ENCODE peak calls at places on chromosomes 1 and 21, in eight cellular contexts. X, P, B, J, K, M, O and H are unnamed samples.

GRCh38 chr1:41537257-41537656 is 52.8 kb upstream of the EDN2 start:
- DNase-seq in X (peak), P (no peak), B (peak), J (no peak), K (peak), M (no peak), O (peak), H (peak)

GRCh38 chr1:246875041-246876026 is 56.4 kb downstream of the AHCTF1 start:
- DNase-seq in X (peak), P (peak), B (no peak), J (no peak), K (no peak), M (no peak), O (no peak), H (peak)

GRCh38 chr1:11053758-11054137 is 6.1 kb downstream of the SRM start:
- DNase-seq in X (peak), P (no peak), B (no peak), J (no peak), K (no peak), M (peak), O (no peak), H (peak)

GRCh38 chr1:70042090-70042716 is 163.2 kb downstream of the LRRC40 start:
- DNase-seq in X (peak), P (no peak), B (no peak), J (no peak), K (no peak), M (no peak), O (no peak), H (peak)

GRCh38 chr1:111571987-111572386 is 47.6 kb upstream of the RAP1A start:
- DNase-seq in X (peak), P (no peak), B (no peak), J (no peak), K (no peak), M (no peak), O (no peak), H (peak)

GRCh38 chr1:1337793-1338147 is 6.7 kb downstream of the TAS1R3 start:
- DNase-seq in X (no peak), P (no peak), B (no peak), J (no peak), K (peak), M (no peak), O (no peak), H (no peak)

GRCh38 chr1:191943684-191944083 is 214.6 kb upstream of the RGS18 start:
- DNase-seq in X (no peak), P (no peak), B (no peak), J (no peak), K (no peak), M (no peak), O (no peak), H (no peak)

GRCh38 chr1:68293122-68293521 is 60.8 kb upstream of the WLS start:
- DNase-seq in X (no peak), P (no peak), B (no peak), J (no peak), K (no peak), M (no peak), O (no peak), H (no peak)

GRCh38 chr1:236066828-236067386 is 2.0 kb upstream of the NID1 start:
- DNase-seq in X (peak), P (no peak), B (peak), J (no peak), K (peak), M (no peak), O (no peak), H (no peak)

GRCh38 chr1:151501474-151501873 is 9.7 kb upstream of the CGN start:
- DNase-seq in X (no peak), P (no peak), B (no peak), J (no peak), K (no peak), M (peak), O (no peak), H (no peak)
- TF ChIP-seq CTCF in X (peak), P (peak), B (peak), J (no peak), K (peak), M (no peak), O (no peak), H (peak)

GRCh38 chr1:43271186-43272118 is 1.7 kb downstream of the TMEM125 start:
- DNase-seq in X (no peak), P (no peak), B (peak), J (no peak), K (peak), M (peak), O (no peak), H (peak)
- H3K4me3 ChIP-seq in X (no peak), P (no peak), B (peak), J (peak), K (peak), M (peak), O (peak), H (no peak)

DNA sequence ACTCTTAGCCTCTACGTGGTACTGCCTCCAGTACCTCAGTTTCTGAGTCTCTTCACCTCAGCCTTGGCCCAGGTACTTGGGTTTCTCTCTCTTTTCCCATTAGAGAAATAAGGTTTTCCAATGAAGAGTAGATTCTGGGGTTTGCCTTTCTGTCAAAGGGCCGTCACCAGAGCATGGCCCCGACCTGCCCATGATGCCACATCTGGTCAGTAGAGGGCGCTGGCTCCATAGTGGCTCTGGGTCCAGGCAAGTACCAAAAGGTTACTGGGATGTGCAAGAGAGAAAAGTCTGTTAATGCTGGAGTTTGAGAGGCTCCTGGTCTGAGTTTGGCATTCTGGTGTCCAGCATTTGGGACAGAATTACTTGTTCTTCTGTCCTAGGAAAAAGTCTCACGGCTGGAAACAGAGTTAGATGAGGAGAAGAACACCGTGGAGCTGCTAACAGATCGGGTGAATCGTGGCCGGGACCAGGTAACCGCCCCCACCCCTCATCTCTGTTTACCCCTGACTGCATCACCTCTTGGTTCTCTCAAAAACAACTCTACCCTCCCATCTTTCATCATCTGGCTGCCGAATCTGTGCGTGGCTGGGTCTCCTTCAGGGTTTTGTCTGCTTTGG is 5.3 kb upstream of the TUFT1 start:
- DNase-seq in X (peak), P (no peak), B (peak), J (peak), K (peak), M (peak), O (peak), H (peak)
- TF ChIP-seq CTCF in X (peak), P (peak), B (peak), J (peak), K (peak), M (peak), O (peak), H (peak)

GRCh38 chr1:66438062-66438970 is 95.6 kb upstream of the SGIP1 start:
- DNase-seq in X (no peak), P (no peak), B (no peak), J (no peak), K (no peak), M (no peak), O (no peak), H (peak)
- H3K4me3 ChIP-seq in X (no peak), P (no peak), B (no peak), J (no peak), K (no peak), M (no peak), O (no peak), H (no peak)

DNA sequence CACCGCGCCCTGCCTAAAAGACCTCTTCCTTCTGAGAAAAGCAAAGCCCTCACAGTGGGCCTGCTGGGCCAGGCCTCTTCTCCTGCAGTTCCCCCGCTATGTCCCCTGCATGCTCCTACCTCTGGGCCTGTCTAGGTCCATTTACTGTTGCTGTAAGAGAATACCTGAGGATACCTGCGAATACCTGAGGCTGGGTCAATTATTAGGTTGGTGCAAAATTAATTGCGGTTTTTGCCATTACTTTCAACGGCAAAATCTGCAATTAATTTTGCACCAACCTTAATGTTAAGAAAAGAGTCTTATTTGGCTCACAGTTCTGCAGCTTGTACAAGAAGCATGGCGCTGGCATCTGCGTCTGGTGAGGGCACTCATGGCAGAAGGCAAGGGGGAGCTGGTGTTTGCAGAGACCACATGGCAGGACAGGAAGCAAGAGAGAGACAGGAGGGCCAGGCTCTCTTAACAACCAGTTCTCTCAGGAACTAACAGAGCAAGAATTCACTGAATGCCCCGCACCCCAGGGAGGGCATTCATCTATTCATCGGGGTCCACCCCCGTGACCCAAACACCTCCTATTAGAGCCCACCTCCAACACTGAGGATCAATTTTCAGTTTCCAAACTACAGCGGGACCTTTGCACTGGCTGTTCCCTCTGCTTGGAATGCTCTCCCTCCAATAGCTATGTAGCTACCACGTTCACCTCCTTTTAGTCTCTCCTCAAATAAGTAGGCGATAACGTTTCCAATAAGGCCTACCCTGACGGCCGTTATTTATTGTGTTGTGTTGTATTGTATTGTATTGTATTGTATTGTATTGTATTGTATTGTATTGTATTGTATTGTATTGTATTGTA is 9.6 kb upstream of the UTS2 start:
- DNase-seq in X (no peak), P (no peak), B (no peak), J (no peak), K (no peak), M (no peak), O (no peak), H (no peak)
- TF ChIP-seq CTCF in X (no peak), P (no peak), B (no peak), J (no peak), K (no peak), M (no peak), O (no peak), H (no peak)

GRCh38 chr21:41410767-41411448 is 15.1 kb upstream of the MX1 start:
- DNase-seq in X (no peak), P (no peak), B (no peak), J (no peak), K (no peak), M (no peak), O (no peak), H (no peak)

GRCh38 chr21:41407541-41408460 is 18.2 kb upstream of the MX1 start:
- DNase-seq in X (no peak), P (no peak), B (no peak), J (no peak), K (no peak), M (no peak), O (peak), H (no peak)

GRCh38 chr21:41410361-41410760 is 15.7 kb upstream of the MX1 start:
- DNase-seq in X (no peak), P (no peak), B (no peak), J (no peak), K (no peak), M (no peak), O (no peak), H (no peak)

GRCh38 chr21:41406340-41406739 is 19.7 kb upstream of the MX1 start:
- DNase-seq in X (no peak), P (no peak), B (no peak), J (no peak), K (no peak), M (no peak), O (no peak), H (no peak)

DNA sequence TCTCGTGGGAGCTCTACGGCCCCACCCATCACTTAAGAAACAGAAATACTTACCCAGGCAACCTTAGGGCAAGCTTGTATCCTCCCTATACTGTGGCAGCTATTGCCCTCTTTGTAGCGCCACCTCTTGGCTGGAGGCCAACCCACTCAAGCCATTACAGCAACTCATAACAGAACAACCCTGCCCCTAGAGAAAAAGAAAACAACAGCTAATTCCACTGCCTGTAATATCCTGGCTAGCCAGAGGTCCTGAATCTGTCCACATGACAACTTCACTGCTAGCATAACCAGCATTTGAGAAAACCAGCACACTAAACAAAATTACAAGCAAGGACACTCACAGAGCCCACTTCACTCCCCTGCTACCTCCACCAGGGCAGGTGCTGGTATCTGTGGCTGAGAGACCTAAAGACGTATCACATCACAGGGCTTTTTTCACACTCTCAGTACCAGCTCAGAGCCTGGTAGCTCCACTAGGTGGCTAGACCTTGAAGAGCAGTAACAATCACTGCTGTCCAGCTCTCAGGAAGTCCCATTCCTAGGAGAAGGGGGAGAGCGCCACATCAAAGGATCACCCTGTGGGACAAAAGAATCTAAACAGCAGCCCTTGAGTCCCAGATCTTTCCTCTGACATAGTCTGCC is 14.5 kb upstream of the MX1 start:
- DNase-seq in X (no peak), P (no peak), B (peak), J (no peak), K (peak), M (peak), O (peak), H (peak)
- H3K4me3 ChIP-seq in X (no peak), P (no peak), B (no peak), J (no peak), K (no peak), M (no peak), O (no peak), H (no peak)

GRCh38 chr21:44908496-44908895 is 12.2 kb downstream of the ITGB2 start:
- DNase-seq in X (peak), P (no peak), B (no peak), J (no peak), K (no peak), M (no peak), O (no peak), H (no peak)

GRCh38 chr21:44907966-44908364 is 12.7 kb downstream of the ITGB2 start:
- DNase-seq in X (peak), P (no peak), B (peak), J (no peak), K (no peak), M (no peak), O (no peak), H (peak)

GRCh38 chr21:44905725-44906084 is 15.0 kb downstream of the ITGB2 start:
- DNase-seq in X (no peak), P (no peak), B (no peak), J (no peak), K (no peak), M (no peak), O (no peak), H (no peak)

GRCh38 chr21:44908908-44909307 is 11.8 kb downstream of the ITGB2 start:
- DNase-seq in X (no peak), P (no peak), B (no peak), J (no peak), K (no peak), M (no peak), O (no peak), H (no peak)

GRCh38 chr21:44907225-44907965 is 13.3 kb downstream of the ITGB2 start:
- DNase-seq in X (no peak), P (no peak), B (no peak), J (no peak), K (no peak), M (no peak), O (no peak), H (no peak)
- TF ChIP-seq CTCF in X (no peak), P (no peak), B (no peak), J (no peak), K (no peak), M (no peak), O (no peak), H (no peak)